ENCODE peak calls at places on chromosomes 7 and 10, in five cellular contexts. P is uterus, B is Caki2, J is RWPE1, Q is neural crest cell. S is an unnamed sample.
A peak's percentile ranks its signal among the peaks of the same experiment; 100 is the strongest.

GRCh38 chr10:11578802-11579255 is 32.6 kb downstream of the USP6NL start:
- DNase-seq in P (no peak), B (no peak), J (no peak), Q (no peak), S (no peak)

GRCh38 chr7:101536232-101536631 is 92.9 kb downstream of the MYL10 start:
- DNase-seq in P (peak; percentile 20), B (peak; percentile 48), J (no peak), Q (no peak), S (no peak)

GRCh38 chr7:2814682-2815522 is 29.2 kb downstream of the GNA12 start:
- DNase-seq in P (no peak), B (peak; percentile 84), J (no peak), Q (no peak), S (no peak)

GRCh38 chr7:111364413-111364812 is 197.9 kb downstream of the IMMP2L start:
- DNase-seq in P (no peak), B (peak; percentile 36), J (no peak), Q (no peak), S (no peak)

GRCh38 chr10:59012839-59013238 is 163.6 kb upstream of the PHYHIPL start:
- DNase-seq in P (no peak), B (no peak), J (no peak), Q (no peak), S (no peak)

GRCh38 chr10:130611239-130611638 is 475.0 kb downstream of the GLRX3 start:
- DNase-seq in P (no peak), B (no peak), J (no peak), Q (no peak), S (no peak)

GRCh38 chr10:128040681-128041080 is 85.5 kb downstream of the MKI67 start:
- DNase-seq in P (no peak), B (no peak), J (no peak), Q (no peak), S (no peak)

GRCh38 chr10:5434017-5434753 is 21.8 kb downstream of the NET1 start:
- DNase-seq in P (no peak), B (peak; percentile 67), J (no peak), Q (no peak), S (no peak)

GRCh38 chr10:108421256-108421655 is 1256.8 kb upstream of the SORCS1 start:
- DNase-seq in P (no peak), B (no peak), J (no peak), Q (no peak), S (no peak)

GRCh38 chr7:81293806-81294205 is 375.0 kb upstream of the SEMA3C start:
- DNase-seq in P (no peak), B (no peak), J (no peak), Q (no peak), S (no peak)

GRCh38 chr10:69731184-69731583 is 70.5 kb upstream of the COL13A1 start:
- DNase-seq in P (no peak), B (peak; percentile 14), J (no peak), Q (no peak), S (no peak)

GRCh38 chr7:2936301-2936700 is 92.2 kb upstream of the GNA12 start:
- DNase-seq in P (no peak), B (no peak), J (no peak), Q (no peak), S (no peak)

GRCh38 chr10:133257489-133258065 is 19.1 kb downstream of the ADAM8 start:
- DNase-seq in P (peak; percentile 42), B (peak; percentile 60), J (no peak), Q (no peak), S (peak; percentile 80)

GRCh38 chr7:28725045-28725630 is 233.0 kb downstream of the TRIL start:
- DNase-seq in P (no peak), B (no peak), J (no peak), Q (no peak), S (no peak)

GRCh38 chr10:15842493-15843169 is 17.7 kb downstream of the MINDY3 start:
- DNase-seq in P (no peak), B (no peak), J (no peak), Q (no peak), S (no peak)

GRCh38 chr10:115045516-115045915 is 47.6 kb upstream of the ATRNL1 start:
- DNase-seq in P (no peak), B (no peak), J (no peak), Q (no peak), S (no peak)

GRCh38 chr10:97065128-97065527 is 120.6 kb downstream of the SLIT1 start:
- DNase-seq in P (no peak), B (peak; percentile 9), J (peak; percentile 60), Q (no peak), S (no peak)

GRCh38 chr10:51369903-51370302 is 295.6 kb downstream of the PRKG1 start:
- DNase-seq in P (no peak), B (no peak), J (peak; percentile 3), Q (no peak), S (no peak)

GRCh38 chr7:151003572-151003971 is 12.8 kb downstream of the NOS3 start:
- DNase-seq in P (no peak), B (no peak), J (no peak), Q (no peak), S (no peak)

GRCh38 chr10:97570146-97570788 is 2.3 kb upstream of the ANKRD2 start:
- DNase-seq in P (no peak), B (no peak), J (no peak), Q (no peak), S (no peak)

GRCh38 chr10:28679941-28680752 is 2.8 kb downstream of the BAMBI start:
- DNase-seq in P (no peak), B (no peak), J (no peak), Q (no peak), S (no peak)

GRCh38 chr10:34615770-34616169 is 199.3 kb downstream of the PARD3 start:
- DNase-seq in P (no peak), B (no peak), J (no peak), Q (no peak), S (no peak)

GRCh38 chr7:117323877-117324699 is 1.2 kb upstream of the WNT2 start:
- DNase-seq in P (peak; percentile 76), B (no peak), J (no peak), Q (peak; percentile 18), S (peak; percentile 73)

GRCh38 chr7:69434350-69434749 is 163.9 kb upstream of the AUTS2 start:
- DNase-seq in P (no peak), B (peak; percentile 22), J (no peak), Q (no peak), S (no peak)

GRCh38 chr10:69639291-69640195 is 9.5 kb downstream of the FAM241B start:
- DNase-seq in P (peak; percentile 49), B (peak; percentile 44), J (peak; percentile 83), Q (peak; percentile 75), S (no peak)

GRCh38 chr10:14366760-14367159 is 36.0 kb upstream of the FRMD4A start:
- DNase-seq in P (no peak), B (no peak), J (no peak), Q (no peak), S (no peak)

GRCh38 chr7:135938563-135938962 is 38.6 kb downstream of the MTPN start:
- DNase-seq in P (no peak), B (no peak), J (no peak), Q (no peak), S (no peak)

GRCh38 chr7:3430588-3430987 is 129.5 kb downstream of the SDK1 start:
- DNase-seq in P (no peak), B (no peak), J (peak; percentile 48), Q (no peak), S (no peak)

GRCh38 chr10:119401671-119402395 is 140.7 kb downstream of the RGS10 start:
- DNase-seq in P (peak; percentile 81), B (peak; percentile 77), J (peak; percentile 85), Q (no peak), S (peak; percentile 45)

GRCh38 chr7:65371468-65371867 is 2.2 kb upstream of the ZNF92 start:
- DNase-seq in P (no peak), B (no peak), J (no peak), Q (no peak), S (no peak)

GRCh38 chr10:79183468-79183865 is 114.7 kb downstream of the ZMIZ1 start:
- DNase-seq in P (no peak), B (no peak), J (no peak), Q (no peak), S (no peak)

GRCh38 chr7:91310829-91311460 is 46.7 kb downstream of the FZD1 start:
- DNase-seq in P (peak; percentile 41), B (no peak), J (peak; percentile 16), Q (no peak), S (no peak)

GRCh38 chr7:140304071-140304799 is 94.1 kb downstream of the SLC37A3 start:
- DNase-seq in P (no peak), B (no peak), J (no peak), Q (no peak), S (no peak)

GRCh38 chr10:117175215-117175900 is 21.9 kb upstream of the KCNK18 start:
- DNase-seq in P (no peak), B (no peak), J (no peak), Q (no peak), S (no peak)

S was measured in ascending aorta.